ENCODE peak calls at places on chromosomes 6 and 20, in five cellular contexts. I, G, D, C and H are unnamed samples.

GRCh38 chr6:1445650-1446645 is 56.6 kb downstream of the FOXF2 start:
- DNase-seq in D (no peak), C (no peak), G (no peak), I (no peak), H (no peak)

GRCh38 chr6:79070206-79070825 is 7.7 kb downstream of the PHIP start:
- DNase-seq in C (no peak), I (no peak), G (no peak), D (peak; percentile 42), H (no peak)

GRCh38 chr6:148840256-148840655 is 93.4 kb downstream of the UST start:
- DNase-seq in D (no peak), C (no peak), G (no peak), I (no peak), H (no peak)

GRCh38 chr6:121157913-121158312 is 176.4 kb downstream of the TBC1D32 start:
- DNase-seq in C (no peak), D (peak; percentile 14), I (no peak), G (no peak), H (no peak)

GRCh38 chr6:83954371-83954770 is 79.2 kb upstream of the MRAP2 start:
- DNase-seq in C (no peak), I (no peak), D (no peak), G (no peak), H (no peak)

GRCh38 chr20:36992802-36993334 is 41.4 kb upstream of the SAMHD1 start:
- DNase-seq in I (no peak), C (no peak), D (no peak), G (no peak), H (no peak)

GRCh38 chr20:36768768-36769430 is 4.7 kb downstream of the DSN1 start:
- DNase-seq in D (peak; percentile 31), I (peak; percentile 26), G (no peak), C (no peak), H (no peak)

GRCh38 chr6:33426590-33427563 is 7.0 kb downstream of the SYNGAP1 start:
- DNase-seq in C (no peak), G (no peak), D (peak; percentile 18), I (no peak), H (no peak)

GRCh38 chr6:162715601-162716000 is 12.0 kb downstream of the PRKN start:
- DNase-seq in G (no peak), I (no peak), D (no peak), C (no peak), H (no peak)

GRCh38 chr6:166621114-166621540 is 5.9 kb downstream of the RPS6KA2 start:
- DNase-seq in I (no peak), D (no peak), C (no peak), G (peak; percentile 41), H (no peak)

GRCh38 chr20:38433304-38433972 is 1.7 kb downstream of the SNHG17 start:
- DNase-seq in C (no peak), D (no peak), G (no peak), I (no peak), H (no peak)

GRCh38 chr6:149300563-149300962 is 16.9 kb upstream of the TAB2 start:
- DNase-seq in I (no peak), G (no peak), D (no peak), C (no peak), H (no peak)

GRCh38 chr20:346640-347316 is at the start of gene NRSN2:
- DNase-seq in D (peak; percentile 55), C (no peak), G (peak; percentile 66), I (no peak), H (no peak)

GRCh38 chr20:58088625-58089024 is 139.8 kb downstream of the ANKRD60 start:
- DNase-seq in D (no peak), G (no peak), C (no peak), I (no peak), H (no peak)

GRCh38 chr6:111872521-111873177 is 603 bp downstream of the FYN start:
- DNase-seq in G (peak; percentile 59), C (peak; percentile 44), D (peak; percentile 48), I (no peak), H (no peak)

GRCh38 chr6:149451361-149452061 is 33.3 kb downstream of the ZC3H12D start:
- DNase-seq in D (no peak), C (no peak), G (peak; percentile 44), I (no peak), H (no peak)

GRCh38 chr6:118408863-118409262 is 139.2 kb upstream of the PLN start:
- DNase-seq in C (no peak), G (peak; percentile 16), D (no peak), I (no peak), H (no peak)
- TF ChIP-seq CTCF in C (no peak), G (no peak), D (peak; percentile 5), I (no peak), H (no peak)

GRCh38 chr6:158853072-158853871 is 34.1 kb upstream of the EZR start:
- DNase-seq in C (peak; percentile 83), I (peak; percentile 89), G (peak; percentile 91), D (peak; percentile 91), H (peak; percentile 93)
- TF ChIP-seq CTCF in C (no peak), I (no peak), G (no peak), D (no peak), H (no peak)

GRCh38 chr20:35478804-35479472 is 23.5 kb downstream of the CEP250 start:
- DNase-seq in G (peak; percentile 46), C (no peak), I (no peak), D (peak; percentile 20), H (no peak)
- TF ChIP-seq CTCF in G (no peak), C (no peak), I (peak; percentile 13), D (peak; percentile 10), H (no peak)

DNA sequence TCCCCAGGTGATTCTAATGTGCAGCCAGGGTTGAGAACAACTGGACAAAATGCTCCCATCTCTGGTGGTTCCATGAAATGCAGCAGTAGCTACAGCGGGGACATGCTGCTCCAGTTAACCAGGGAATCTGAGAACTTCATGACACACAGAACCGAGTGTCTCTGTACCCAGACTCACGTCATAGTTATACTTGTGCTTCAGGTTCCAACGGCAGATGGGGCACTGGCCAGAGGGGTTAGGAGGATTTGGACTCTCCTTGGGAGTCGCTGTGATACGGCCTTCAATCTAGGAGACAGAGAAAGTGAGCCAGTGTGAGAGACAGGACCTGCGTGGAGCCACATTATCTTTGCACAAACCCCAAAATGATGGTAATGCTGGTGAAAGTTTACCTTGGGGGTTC is 9.2 kb downstream of the MRPS18A start:
- DNase-seq in I (no peak), G (no peak), D (no peak), C (no peak), H (no peak)
- TF ChIP-seq CTCF in I (no peak), G (no peak), D (no peak), C (no peak), H (no peak)

DNA sequence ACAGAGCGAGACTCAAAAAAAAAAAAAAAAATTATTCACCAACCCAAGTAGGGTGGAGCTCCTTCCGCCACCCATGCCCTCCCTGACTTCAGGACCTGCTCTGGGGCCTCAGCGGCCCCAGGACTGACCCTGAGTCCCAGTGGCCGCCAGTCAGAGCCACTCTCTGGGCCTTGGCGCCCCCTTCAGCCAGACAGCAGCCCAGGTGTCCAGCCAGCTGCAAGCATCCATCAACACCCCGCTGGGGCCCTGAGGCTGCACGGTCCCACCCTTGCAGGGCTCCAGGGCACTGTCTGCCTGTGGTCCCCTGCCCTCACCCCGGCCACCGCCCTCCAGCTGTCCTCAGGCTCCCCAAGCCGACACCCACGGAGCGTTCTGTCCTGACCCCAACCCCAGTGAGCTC is 11.4 kb upstream of the KCNQ2 start:
- DNase-seq in C (no peak), I (no peak), D (no peak), G (peak; percentile 63), H (no peak)
- TF ChIP-seq CTCF in C (no peak), I (no peak), D (no peak), G (no peak), H (no peak)

DNA sequence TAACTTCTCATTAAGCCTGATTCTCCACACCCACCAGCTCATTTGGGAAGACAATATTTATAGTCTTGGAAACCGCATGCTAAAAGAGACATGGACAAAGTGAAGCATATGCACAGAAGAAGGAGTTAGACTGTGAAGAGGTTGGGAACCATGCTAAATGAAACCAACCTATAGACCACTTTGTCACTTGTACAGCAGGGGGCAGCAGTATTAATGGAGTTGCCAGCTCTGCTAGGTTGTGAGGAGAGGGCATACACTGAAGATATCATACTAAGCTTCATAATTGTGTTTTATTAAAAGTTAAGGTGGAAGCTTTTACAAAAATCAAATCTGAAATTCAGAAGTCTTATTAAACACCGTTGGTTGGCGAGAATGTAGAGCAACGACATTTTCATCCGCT is 38.3 kb upstream of the HMGCLL1 start:
- DNase-seq in G (peak; percentile 45), D (peak; percentile 66), C (no peak), I (peak; percentile 39), H (no peak)
- TF ChIP-seq CTCF in G (peak; percentile 44), D (peak; percentile 66), C (no peak), I (peak; percentile 66), H (peak; percentile 33)

GRCh38 chr6:15368186-15368585 is 122.3 kb downstream of the JARID2 start:
- DNase-seq in I (no peak), C (no peak), G (no peak), D (peak; percentile 33), H (no peak)

GRCh38 chr6:15366879-15367278 is 121.0 kb downstream of the JARID2 start:
- DNase-seq in G (no peak), I (no peak), C (no peak), D (no peak), H (no peak)

GRCh38 chr6:15365273-15365687 is 119.4 kb downstream of the JARID2 start:
- DNase-seq in I (peak; percentile 39), C (peak; percentile 49), D (peak; percentile 93), G (peak; percentile 33), H (peak; percentile 79)

GRCh38 chr6:15364401-15365037 is 118.7 kb downstream of the JARID2 start:
- DNase-seq in I (no peak), G (no peak), C (no peak), D (no peak), H (no peak)

DNA sequence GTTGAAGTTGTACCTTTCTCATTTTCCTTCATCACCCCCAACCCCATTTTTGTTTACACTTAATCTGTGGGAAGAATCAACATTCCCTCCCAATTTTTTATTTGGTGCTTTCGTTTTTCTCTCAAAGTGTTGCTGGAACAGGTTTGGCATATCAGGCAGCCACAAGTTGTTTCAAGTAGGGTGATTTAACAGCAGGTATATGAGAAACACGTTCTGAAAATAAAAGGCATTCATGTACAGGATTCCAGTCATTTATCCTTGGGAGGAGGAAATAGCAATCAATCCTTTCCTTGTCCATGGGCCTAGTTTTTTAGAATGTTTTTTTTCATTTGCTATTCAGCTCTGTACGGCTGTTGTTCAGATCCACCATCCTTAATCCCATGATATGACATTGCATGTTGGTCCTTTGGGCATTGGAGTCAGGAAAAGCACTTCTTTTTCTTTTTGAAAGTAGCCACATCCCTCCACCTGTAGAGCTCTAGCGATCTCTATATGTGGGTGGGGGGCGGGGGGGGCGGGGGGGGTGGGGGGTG is 120.2 kb downstream of the JARID2 start:
- DNase-seq in C (no peak), I (no peak), G (no peak), D (no peak), H (no peak)
- TF ChIP-seq CTCF in C (no peak), I (no peak), G (no peak), D (no peak), H (no peak)

GRCh38 chr20:49046087-49046900 is at the start of gene CSE1L:
- DNase-seq in G (peak; percentile 92), D (peak; percentile 97), I (peak; percentile 84), C (peak; percentile 88), H (peak; percentile 97)
- TF ChIP-seq CTCF in G (no peak), D (no peak), I (no peak), C (no peak), H (no peak)